ENCODE peak calls at places on chromosomes 13 and 19, in seven cellular contexts. S is cardiac muscle cell, K is OCI-LY7, C is colonic mucosa, I is breast epithelium, Z is lung, O is tibial nerve. T is an unnamed sample.

GRCh38 chr13:23867027-23867491 is 22.1 kb downstream of the MIPEP start:
- DNase-seq in S (peak), K (no peak), C (no peak), I (no peak), Z (no peak), O (no peak), T (no peak)

GRCh38 chr13:20288561-20288960 is 56.4 kb upstream of the GJB6 start:
- DNase-seq in S (no peak), K (no peak), C (no peak), I (no peak), Z (no peak), O (no peak), T (no peak)

GRCh38 chr19:38221919-38222828 is 1.8 kb downstream of the DPF1 start:
- DNase-seq in S (no peak), K (no peak), C (no peak), I (no peak), Z (no peak), O (no peak), T (no peak)

GRCh38 chr13:75485286-75486062 is 3.5 kb upstream of the TBC1D4 start:
- DNase-seq in S (peak), K (no peak), C (no peak), I (peak), Z (no peak), O (no peak), T (no peak)

GRCh38 chr13:51793570-51794273 is 10.2 kb downstream of the DHRS12 start:
- DNase-seq in S (peak), K (peak), C (no peak), I (no peak), Z (no peak), O (no peak), T (peak)

GRCh38 chr19:32453736-32454135 is 48.2 kb downstream of the DPY19L3 start:
- DNase-seq in S (peak), K (no peak), C (no peak), I (no peak), Z (no peak), O (no peak), T (no peak)

GRCh38 chr19:799076-799881 is 2.0 kb downstream of the PTBP1 start:
- DNase-seq in S (peak), K (peak), C (no peak), I (no peak), Z (no peak), O (no peak), T (no peak)

GRCh38 chr13:75587679-75588078 is 38.1 kb downstream of the UCHL3 start:
- DNase-seq in S (peak), K (no peak), C (no peak), I (no peak), Z (no peak), O (no peak), T (no peak)

GRCh38 chr19:8569066-8569761 is 8.0 kb downstream of the MYO1F start:
- DNase-seq in S (peak), K (no peak), C (peak), I (no peak), Z (peak), O (peak), T (peak)

GRCh38 chr19:55146078-55146647 is 2.8 kb downstream of the TNNT1 start:
- DNase-seq in S (peak), K (peak), C (peak), I (no peak), Z (no peak), O (no peak), T (no peak)

GRCh38 chr13:70339738-70340137 is 231.5 kb upstream of the KLHL1 start:
- DNase-seq in S (no peak), K (peak), C (peak), I (no peak), Z (no peak), O (no peak), T (no peak)

GRCh38 chr13:35379663-35380062 is 96.8 kb downstream of the MAB21L1 start:
- DNase-seq in S (no peak), K (no peak), C (no peak), I (no peak), Z (no peak), O (no peak), T (no peak)

GRCh38 chr19:41792513-41793413 is 3.6 kb upstream of the CEACAM3 start:
- DNase-seq in S (peak), K (peak), C (peak), I (peak), Z (peak), O (peak), T (peak)

GRCh38 chr13:99013951-99014350 is 36.1 kb upstream of the DOCK9 start:
- DNase-seq in S (no peak), K (no peak), C (no peak), I (no peak), Z (peak), O (no peak), T (no peak)

GRCh38 chr13:69585656-69586055 is 522.0 kb upstream of the ATXN8OS start:
- DNase-seq in S (no peak), K (no peak), C (no peak), I (no peak), Z (no peak), O (no peak), T (no peak)

GRCh38 chr19:46296722-46297431 is at the start of gene HIF3A:
- DNase-seq in S (peak), K (no peak), C (peak), I (no peak), Z (peak), O (peak), T (peak)

GRCh38 chr19:53982611-53983010 is 8.8 kb upstream of the CACNG6 start:
- DNase-seq in S (peak), K (no peak), C (peak), I (peak), Z (no peak), O (no peak), T (no peak)

GRCh38 chr13:51311271-51311670 is 28.2 kb upstream of the SERPINE3 start:
- DNase-seq in S (no peak), K (no peak), C (no peak), I (no peak), Z (no peak), O (no peak), T (no peak)

GRCh38 chr19:54517483-54517882 is 14.9 kb downstream of the LAIR2 start:
- DNase-seq in S (peak), K (peak), C (peak), I (peak), Z (peak), O (peak), T (no peak)

GRCh38 chr19:47423203-47423882 is 4.0 kb upstream of the MEIS3 start:
- DNase-seq in S (no peak), K (no peak), C (no peak), I (no peak), Z (no peak), O (no peak), T (no peak)

GRCh38 chr13:113399755-113400149 is 35.8 kb upstream of the GRTP1 start:
- DNase-seq in S (no peak), K (no peak), C (no peak), I (no peak), Z (no peak), O (no peak), T (peak)

GRCh38 chr19:53868091-53868891 is 608 bp downstream of the MYADM start:
- DNase-seq in S (peak), K (no peak), C (peak), I (peak), Z (peak), O (no peak), T (peak)

GRCh38 chr13:85601526-85601925 is 197.7 kb downstream of the SLITRK6 start:
- DNase-seq in S (no peak), K (no peak), C (no peak), I (no peak), Z (no peak), O (no peak), T (no peak)

GRCh38 chr13:109162248-109163051 is 533.0 kb downstream of the MYO16 start:
- DNase-seq in S (no peak), K (peak), C (no peak), I (no peak), Z (no peak), O (no peak), T (peak)

GRCh38 chr13:77521595-77522367 is 13.7 kb upstream of the SCEL start:
- DNase-seq in S (peak), K (no peak), C (no peak), I (no peak), Z (peak), O (no peak), T (no peak)

GRCh38 chr13:31945202-31945978 is 86.2 kb upstream of the FRY start:
- DNase-seq in S (peak), K (no peak), C (peak), I (peak), Z (peak), O (peak), T (peak)

GRCh38 chr13:106033634-106034033 is 501.8 kb downstream of the EFNB2 start:
- DNase-seq in S (peak), K (no peak), C (no peak), I (no peak), Z (no peak), O (no peak), T (no peak)

GRCh38 chr19:51359294-51359693 is 6.9 kb downstream of the ETFB start:
- DNase-seq in S (peak), K (no peak), C (no peak), I (no peak), Z (no peak), O (no peak), T (no peak)

GRCh38 chr13:58542530-58542929 is 911.0 kb downstream of the PCDH17 start:
- DNase-seq in S (no peak), K (no peak), C (no peak), I (no peak), Z (no peak), O (no peak), T (no peak)

GRCh38 chr19:55305491-55305890 is 19.6 kb downstream of the TMEM150B start:
- DNase-seq in S (peak), K (peak), C (peak), I (no peak), Z (no peak), O (peak), T (peak)

GRCh38 chr19:49858591-49858985 is 7.6 kb downstream of the PTOV1 start:
- DNase-seq in S (no peak), K (no peak), C (no peak), I (no peak), Z (no peak), O (no peak), T (no peak)

GRCh38 chr19:41408256-41408655 is 10.6 kb downstream of the BCKDHA start:
- DNase-seq in S (no peak), K (peak), C (no peak), I (no peak), Z (no peak), O (no peak), T (no peak)

GRCh38 chr13:63010072-63010658 is 1594.5 kb upstream of the PCDH20 start:
- DNase-seq in S (no peak), K (no peak), C (no peak), I (no peak), Z (no peak), O (no peak), T (no peak)

DNA sequence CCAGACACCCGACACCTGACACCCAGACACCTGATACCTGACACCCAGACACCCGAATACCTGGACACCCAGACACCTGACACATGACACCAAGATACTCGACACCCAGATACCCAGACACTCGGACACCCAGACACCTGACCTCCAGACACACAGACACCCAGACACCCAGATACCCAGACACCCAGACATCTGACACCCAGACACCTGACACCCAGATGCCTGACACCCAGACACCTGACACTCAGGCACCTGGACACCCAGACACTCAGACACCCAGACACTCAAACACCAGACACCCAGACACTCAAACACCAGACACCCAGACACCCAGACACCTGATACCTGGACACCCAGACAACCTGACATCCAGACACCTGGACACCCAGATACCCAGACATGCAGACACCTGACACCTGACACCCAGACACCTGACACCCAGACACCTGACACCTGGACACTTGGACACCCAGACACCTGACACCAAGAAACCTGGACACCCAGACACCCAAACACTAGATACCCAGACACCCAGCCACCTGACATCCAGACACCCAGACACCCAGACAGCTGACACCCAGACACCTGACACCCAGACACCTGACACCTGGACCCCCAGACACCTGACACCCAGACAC is 18.9 kb downstream of the C19orf12 start:
- DNase-seq in S (no peak), K (no peak), C (no peak), I (no peak), Z (no peak), O (no peak), T (peak)
- H3K27ac ChIP-seq in S (no peak), K (no peak), C (no peak), I (no peak), Z (no peak), O (no peak), T (no peak)

GRCh38 chr13:95659500-95659899 is 15.0 kb upstream of the DZIP1 start:
- DNase-seq in S (no peak), K (no peak), C (no peak), I (no peak), Z (no peak), O (no peak), T (no peak)

GRCh38 chr13:95656386-95657015 is 12.0 kb upstream of the DZIP1 start:
- DNase-seq in S (peak), K (no peak), C (no peak), I (no peak), Z (no peak), O (no peak), T (no peak)

GRCh38 chr13:95660981-95661581 is 15.9 kb upstream of the DNAJC3 start:
- DNase-seq in S (peak), K (peak), C (no peak), I (no peak), Z (no peak), O (no peak), T (no peak)
- TF ChIP-seq CTCF in S (peak), K (peak), C (peak), I (peak), Z (no peak), O (no peak), T (peak)

GRCh38 chr13:92224825-92225224 is 826.4 kb downstream of the GPC5 start:
- DNase-seq in S (no peak), K (no peak), C (no peak), I (no peak), Z (no peak), O (no peak), T (no peak)
- H3K27ac ChIP-seq in S (no peak), K (no peak), C (peak), I (no peak), Z (no peak), O (peak), T (no peak)

GRCh38 chr19:3251229-3251628 is 26.8 kb downstream of the CELF5 start:
- DNase-seq in S (no peak), K (no peak), C (no peak), I (no peak), Z (no peak), O (no peak), T (no peak)

GRCh38 chr19:3252650-3253049 is 28.2 kb downstream of the CELF5 start:
- DNase-seq in S (no peak), K (no peak), C (no peak), I (no peak), Z (no peak), O (no peak), T (no peak)

GRCh38 chr19:3254520-3254919 is 30.1 kb downstream of the CELF5 start:
- DNase-seq in S (no peak), K (no peak), C (no peak), I (no peak), Z (no peak), O (no peak), T (no peak)

GRCh38 chr19:3250675-3251074 is 26.2 kb downstream of the CELF5 start:
- DNase-seq in S (peak), K (peak), C (peak), I (no peak), Z (no peak), O (peak), T (no peak)

DNA sequence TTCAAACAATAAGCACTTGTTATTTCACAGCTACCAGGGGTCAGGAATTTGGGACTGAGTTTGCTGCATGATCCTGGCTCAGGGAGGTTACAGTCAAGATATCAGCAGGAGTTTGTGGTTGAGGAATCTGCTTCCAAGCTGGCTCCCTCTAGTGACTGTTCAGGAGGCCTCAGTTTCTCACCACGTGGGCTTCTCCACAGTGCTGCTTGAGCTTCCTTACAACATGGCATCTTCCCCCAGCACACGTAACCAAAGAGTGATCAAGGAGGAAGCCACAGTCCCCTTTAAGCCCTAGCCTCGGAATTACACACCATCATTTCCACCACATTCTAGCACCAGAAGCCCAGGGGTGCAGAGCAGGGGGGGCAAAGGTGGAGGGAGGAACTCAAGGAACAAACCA is 28.8 kb downstream of the CELF5 start:
- DNase-seq in S (peak), K (peak), C (no peak), I (no peak), Z (no peak), O (no peak), T (no peak)
- TF ChIP-seq CTCF in S (no peak), K (peak), C (no peak), I (no peak), Z (no peak), O (no peak), T (no peak)

GRCh38 chr13:40271931-40272775 is 394.3 kb downstream of the FOXO1 start:
- DNase-seq in S (peak), K (no peak), C (peak), I (peak), Z (peak), O (peak), T (no peak)
- H3K27ac ChIP-seq in S (no peak), K (no peak), C (no peak), I (peak), Z (peak), O (peak), T (no peak)

GRCh38 chr19:12495002-12495802 is 10.6 kb upstream of the ZNF709 start:
- DNase-seq in S (peak), K (peak), C (peak), I (peak), Z (peak), O (peak), T (peak)
- TF ChIP-seq CTCF in S (peak), K (peak), C (no peak), I (peak), Z (peak), O (peak), T (peak)

GRCh38 chr13:46274094-46274698 is 62.5 kb downstream of the LRRC63 start:
- DNase-seq in S (no peak), K (no peak), C (no peak), I (no peak), Z (no peak), O (no peak), T (no peak)
- H3K27ac ChIP-seq in S (no peak), K (no peak), C (no peak), I (no peak), Z (no peak), O (no peak), T (no peak)